ENCODE peak calls at places on chromosomes 2 and 18, in five cellular contexts. One of them, this sample, is unnamed.

GRCh38 chr2:176491172-176491904 is 222.1 kb downstream of the MTX2 start:
- DNase-seq in GM04504: peak
- DNase-seq in A172: peak
- DNase-seq in T-helper 9 cell: no peak
- DNase-seq in neural progenitor cell: no peak
- DNase-seq in this sample: peak

GRCh38 chr2:196291418-196291817 is 120.0 kb upstream of the STK17B start:
- DNase-seq in A172: no peak
- DNase-seq in T-helper 9 cell: no peak
- DNase-seq in neural progenitor cell: no peak
- DNase-seq in GM04504: no peak
- DNase-seq in this sample: no peak

GRCh38 chr18:48605408-48605845 is 66.6 kb downstream of the CTIF start:
- DNase-seq in T-helper 9 cell: no peak
- DNase-seq in neural progenitor cell: peak
- DNase-seq in GM04504: no peak
- DNase-seq in A172: peak
- DNase-seq in this sample: peak

GRCh38 chr2:600542-601386 is 76.4 kb downstream of the TMEM18 start:
- DNase-seq in neural progenitor cell: no peak
- DNase-seq in A172: peak
- DNase-seq in T-helper 9 cell: no peak
- DNase-seq in GM04504: no peak
- DNase-seq in this sample: no peak

GRCh38 chr2:235944591-235944990 is 223.6 kb downstream of the GBX2 start:
- DNase-seq in GM04504: no peak
- DNase-seq in neural progenitor cell: no peak
- DNase-seq in A172: no peak
- DNase-seq in T-helper 9 cell: no peak
- DNase-seq in this sample: no peak

GRCh38 chr2:121944072-121944829 is 188.8 kb downstream of the TSN start:
- DNase-seq in T-helper 9 cell: no peak
- DNase-seq in neural progenitor cell: no peak
- DNase-seq in A172: peak
- DNase-seq in GM04504: peak
- DNase-seq in this sample: peak

GRCh38 chr2:46858697-46859080 is 56.9 kb downstream of the MCFD2 start:
- DNase-seq in neural progenitor cell: no peak
- DNase-seq in T-helper 9 cell: no peak
- DNase-seq in GM04504: peak
- DNase-seq in A172: peak
- DNase-seq in this sample: no peak

GRCh38 chr2:101200714-101201113 is 49.5 kb upstream of the TBC1D8 start:
- DNase-seq in GM04504: peak
- DNase-seq in A172: peak
- DNase-seq in neural progenitor cell: no peak
- DNase-seq in T-helper 9 cell: no peak
- DNase-seq in this sample: no peak

GRCh38 chr2:127778447-127778846 is 32.5 kb downstream of the WDR33 start:
- DNase-seq in neural progenitor cell: no peak
- DNase-seq in A172: no peak
- DNase-seq in GM04504: no peak
- DNase-seq in T-helper 9 cell: no peak
- DNase-seq in this sample: no peak

GRCh38 chr2:143875295-143876199 is 644.4 kb downstream of the ZEB2 start:
- DNase-seq in T-helper 9 cell: no peak
- DNase-seq in A172: no peak
- DNase-seq in neural progenitor cell: no peak
- DNase-seq in GM04504: no peak
- DNase-seq in this sample: no peak

GRCh38 chr2:118492335-118492734 is 355.1 kb downstream of the EN1 start:
- DNase-seq in A172: no peak
- DNase-seq in T-helper 9 cell: no peak
- DNase-seq in GM04504: peak
- DNase-seq in neural progenitor cell: no peak
- DNase-seq in this sample: peak

GRCh38 chr2:170929686-170930050 is 615 bp downstream of the GORASP2 start:
- DNase-seq in T-helper 9 cell: peak
- DNase-seq in A172: peak
- DNase-seq in GM04504: no peak
- DNase-seq in neural progenitor cell: peak
- DNase-seq in this sample: no peak

GRCh38 chr18:55997156-55997561 is 409.2 kb upstream of the TCF4 start:
- DNase-seq in neural progenitor cell: no peak
- DNase-seq in T-helper 9 cell: no peak
- DNase-seq in GM04504: no peak
- DNase-seq in A172: no peak
- DNase-seq in this sample: no peak

GRCh38 chr2:64277101-64277849 is 133.1 kb upstream of the PELI1 start:
- DNase-seq in A172: peak
- DNase-seq in neural progenitor cell: no peak
- DNase-seq in GM04504: no peak
- DNase-seq in T-helper 9 cell: no peak
- DNase-seq in this sample: no peak

GRCh38 chr2:215727507-215728503 is 285.5 kb downstream of the MREG start:
- DNase-seq in T-helper 9 cell: no peak
- DNase-seq in GM04504: no peak
- DNase-seq in A172: no peak
- DNase-seq in neural progenitor cell: no peak
- DNase-seq in this sample: peak

GRCh38 chr2:108449410-108450200 is 599 bp downstream of the GCC2 start:
- DNase-seq in A172: peak
- DNase-seq in GM04504: no peak
- DNase-seq in T-helper 9 cell: peak
- DNase-seq in neural progenitor cell: no peak
- DNase-seq in this sample: no peak

This sample was measured in astrocyte of the cerebellum.